ENCODE peak calls at places on chromosome 2, in six cellular contexts. Q is GM23248, D is foreskin fibroblast, X is left colon, A is NCI-H69, E is AG04449. P is an unnamed sample.

GRCh38 chr2:12534646-12535263 is 182.0 kb upstream of the TRIB2 start:
- DNase-seq in Q (peak), D (peak), X (no peak), A (no peak), E (peak), P (peak)

GRCh38 chr2:15763106-15763821 is 171.6 kb downstream of the DDX1 start:
- DNase-seq in Q (no peak), D (no peak), X (no peak), A (no peak), E (no peak), P (no peak)

GRCh38 chr2:95215018-95215612 is 7.8 kb downstream of the ZNF892 start:
- DNase-seq in Q (peak), D (no peak), X (no peak), A (no peak), E (no peak), P (no peak)

GRCh38 chr2:232988444-232988843 is 24.6 kb downstream of the NGEF start:
- DNase-seq in Q (peak), D (peak), X (peak), A (peak), E (peak), P (peak)

GRCh38 chr2:11068856-11069526 is 86.3 kb upstream of the SLC66A3 start:
- DNase-seq in Q (no peak), D (no peak), X (no peak), A (no peak), E (no peak), P (no peak)

GRCh38 chr2:37654932-37655331 is 16.5 kb downstream of the CDC42EP3 start:
- DNase-seq in Q (no peak), D (no peak), X (no peak), A (peak), E (no peak), P (no peak)

GRCh38 chr2:237739101-237739500 is 59.5 kb upstream of the RBM44 start:
- DNase-seq in Q (no peak), D (no peak), X (no peak), A (no peak), E (no peak), P (no peak)

GRCh38 chr2:27705851-27706622 is 42.3 kb downstream of the SLC4A1AP start:
- DNase-seq in Q (peak), D (peak), X (peak), A (peak), E (peak), P (peak)

GRCh38 chr2:187593697-187594096 is 39.5 kb upstream of the TFPI start:
- DNase-seq in Q (peak), D (peak), X (no peak), A (no peak), E (no peak), P (no peak)

GRCh38 chr2:54927085-54927750 is 123.0 kb downstream of the RTN4 start:
- DNase-seq in Q (no peak), D (no peak), X (no peak), A (no peak), E (no peak), P (no peak)

GRCh38 chr2:12675352-12675795 is 41.4 kb upstream of the TRIB2 start:
- DNase-seq in Q (peak), D (peak), X (no peak), A (no peak), E (no peak), P (peak)

GRCh38 chr2:164847966-164848365 is 6.3 kb upstream of the COBLL1 start:
- DNase-seq in Q (no peak), D (peak), X (no peak), A (no peak), E (no peak), P (peak)

GRCh38 chr2:48572797-48573196 is 42.8 kb downstream of the STON1 start:
- DNase-seq in Q (no peak), D (no peak), X (no peak), A (peak), E (no peak), P (no peak)

P was measured in AG09309.